ENCODE peak calls at places on chromosomes 3 and 15, in nine cellular contexts. C is mucosa of descending colon, P is stomach, R is heart right ventricle, L is AG04449, Y is dorsolateral prefrontal cortex, F is cardiac fibroblast, W is body of pancreas, G is sigmoid colon. Q is an unnamed sample.

GRCh38 chr3:1118074-1118473 is 25.2 kb downstream of the CNTN6 start:
- DNase-seq in C (no peak), P (no peak), R (no peak), L (no peak), Y (no peak), F (no peak), W (no peak), G (no peak), Q (peak)

GRCh38 chr3:110783541-110783940 is 288.1 kb upstream of the NECTIN3 start:
- DNase-seq in C (no peak), P (no peak), R (no peak), L (no peak), Y (no peak), F (no peak), W (no peak), G (no peak), Q (no peak)

GRCh38 chr15:88257311-88257901 is 867 bp upstream of the NTRK3 start:
- DNase-seq in C (no peak), P (no peak), R (no peak), L (no peak), Y (no peak), F (no peak), W (no peak), G (no peak), Q (no peak)

GRCh38 chr15:40238927-40239591 is at the start of gene PAK6:
- DNase-seq in C (peak), P (peak), R (no peak), L (no peak), Y (peak), F (peak), W (peak), G (peak), Q (peak)

GRCh38 chr3:140258222-140258724 is 323.3 kb downstream of the CLSTN2 start:
- DNase-seq in C (no peak), P (no peak), R (no peak), L (no peak), Y (no peak), F (peak), W (no peak), G (no peak), Q (no peak)

GRCh38 chr15:76253851-76254440 is 57.3 kb downstream of the ETFA start:
- DNase-seq in C (no peak), P (no peak), R (no peak), L (no peak), Y (no peak), F (peak), W (no peak), G (no peak), Q (no peak)

GRCh38 chr15:90871097-90871715 is 2.8 kb downstream of the FURIN start:
- DNase-seq in C (peak), P (no peak), R (peak), L (no peak), Y (no peak), F (peak), W (no peak), G (no peak), Q (no peak)

GRCh38 chr3:35638640-35639250 is 580 bp upstream of the ARPP21 start:
- DNase-seq in C (no peak), P (no peak), R (no peak), L (no peak), Y (peak), F (no peak), W (no peak), G (no peak), Q (no peak)

GRCh38 chr3:149663966-149664365 is 6.1 kb upstream of the WWTR1 start:
- DNase-seq in C (no peak), P (no peak), R (no peak), L (no peak), Y (no peak), F (no peak), W (no peak), G (no peak), Q (no peak)

DNA sequence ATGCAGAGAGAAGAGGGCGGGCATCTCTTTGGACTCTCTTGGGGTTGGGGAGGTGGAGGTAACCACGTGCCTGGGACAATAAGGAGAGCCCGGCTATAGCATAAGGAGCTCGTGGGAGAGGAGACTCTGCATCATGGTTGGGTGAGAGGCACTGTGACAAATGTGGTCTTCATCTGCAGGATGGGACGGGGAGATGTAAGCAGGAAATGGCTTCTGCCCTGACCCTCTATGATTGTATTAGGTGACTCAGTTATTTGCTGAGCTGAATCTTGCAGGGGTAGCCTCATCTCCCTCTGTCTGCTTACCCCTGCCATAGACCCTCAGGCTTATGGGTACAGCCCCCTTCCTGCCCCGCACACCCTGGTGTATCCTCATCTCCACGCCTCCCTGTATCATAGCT is 48.7 kb downstream of the CORO2B start:
- DNase-seq in C (no peak), P (no peak), R (no peak), L (no peak), Y (no peak), F (no peak), W (no peak), G (no peak), Q (no peak)
- TF ChIP-seq CTCF in C (no peak), P (no peak), R (no peak), L (no peak), Y (no peak), F (no peak), W (no peak), G (no peak), Q (no peak)

GRCh38 chr3:5252111-5252510 is 64.6 kb downstream of the EDEM1 start:
- DNase-seq in C (no peak), P (no peak), R (no peak), L (no peak), Y (no peak), F (no peak), W (no peak), G (no peak), Q (no peak)

GRCh38 chr3:5250467-5251195 is 63.1 kb downstream of the EDEM1 start:
- DNase-seq in C (no peak), P (peak), R (no peak), L (no peak), Y (no peak), F (peak), W (no peak), G (no peak), Q (peak)

GRCh38 chr3:5245927-5246326 is 58.4 kb downstream of the EDEM1 start:
- DNase-seq in C (no peak), P (no peak), R (no peak), L (no peak), Y (no peak), F (no peak), W (no peak), G (no peak), Q (no peak)

GRCh38 chr3:5254281-5255048 is 67.0 kb downstream of the EDEM1 start:
- DNase-seq in C (no peak), P (no peak), R (no peak), L (no peak), Y (no peak), F (no peak), W (no peak), G (no peak), Q (no peak)

GRCh38 chr3:5251196-5251583 is 63.7 kb downstream of the EDEM1 start:
- DNase-seq in C (no peak), P (no peak), R (no peak), L (no peak), Y (no peak), F (no peak), W (no peak), G (no peak), Q (no peak)
- H3K4me3 ChIP-seq in C (no peak), P (peak), R (no peak), L (peak), Y (peak), F (peak), W (no peak), G (peak), Q (peak)

DNA sequence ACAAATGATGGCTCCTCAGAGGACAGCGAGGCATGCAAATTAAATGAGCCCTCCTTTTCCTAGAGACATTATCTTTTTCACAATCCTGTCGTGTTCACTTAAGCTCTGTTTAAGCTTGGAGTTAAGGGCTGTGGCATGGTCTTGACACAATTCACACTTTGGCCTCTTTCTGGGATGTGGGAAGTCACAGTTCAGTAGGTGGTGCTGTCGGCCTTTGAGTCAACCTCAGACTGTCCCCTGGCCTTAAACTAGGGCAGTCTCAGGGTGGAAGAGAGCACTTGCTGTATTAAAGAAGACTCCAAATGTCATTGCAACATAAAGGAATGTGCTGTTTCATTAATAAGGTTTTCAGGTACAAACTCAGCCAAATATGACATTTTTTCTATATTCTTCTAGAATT is 351.0 kb downstream of the MCTP2 start:
- DNase-seq in C (peak), P (no peak), R (no peak), L (no peak), Y (no peak), F (peak), W (no peak), G (peak), Q (no peak)
- TF ChIP-seq CTCF in C (no peak), P (no peak), R (peak), L (no peak), Y (no peak), F (no peak), W (peak), G (no peak), Q (no peak)

DNA sequence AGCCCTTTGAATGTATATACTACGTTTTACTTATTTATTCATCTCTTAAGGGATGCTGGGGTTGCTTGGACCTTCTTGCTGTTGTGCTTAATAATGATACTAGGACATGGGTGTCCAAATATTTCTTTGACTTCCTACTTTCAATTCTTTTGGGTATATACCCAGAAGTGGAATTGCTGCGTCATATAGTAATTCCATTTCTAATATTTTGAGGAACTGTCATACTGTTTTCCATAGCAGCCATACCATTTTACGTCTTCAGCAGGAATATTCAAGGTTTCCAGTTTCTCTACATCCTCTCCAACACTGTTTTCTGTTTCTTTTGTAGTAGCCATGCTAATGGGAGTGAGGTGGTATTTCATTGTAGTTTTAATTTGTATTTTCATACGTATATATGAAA is 21.1 kb downstream of the KAT2B start:
- DNase-seq in C (no peak), P (no peak), R (no peak), L (no peak), Y (no peak), F (no peak), W (no peak), G (no peak), Q (no peak)
- H3K4me3 ChIP-seq in C (no peak), P (no peak), R (no peak), L (no peak), Y (no peak), F (no peak), W (no peak), G (no peak), Q (no peak)

GRCh38 chr3:154904328-154904727 is 175.8 kb upstream of the MME start:
- DNase-seq in C (no peak), P (no peak), R (no peak), L (no peak), Y (no peak), F (peak), W (no peak), G (no peak), Q (peak)
- TF ChIP-seq CTCF in C (no peak), P (no peak), R (no peak), L (peak), Y (no peak), F (peak), W (no peak), G (no peak), Q (peak)

GRCh38 chr3:133674290-133674912 is 12.7 kb upstream of the TOPBP1 start:
- DNase-seq in C (no peak), P (no peak), R (no peak), L (no peak), Y (no peak), F (no peak), W (no peak), G (no peak), Q (no peak)
- H3K4me3 ChIP-seq in C (no peak), P (no peak), R (no peak), L (no peak), Y (peak), F (no peak), W (no peak), G (no peak), Q (no peak)

GRCh38 chr3:123286308-123287023 is 84.7 kb downstream of the SEC22A start:
- DNase-seq in C (peak), P (no peak), R (no peak), L (no peak), Y (peak), F (peak), W (peak), G (peak), Q (peak)
- TF ChIP-seq CTCF in C (peak), P (peak), R (peak), L (peak), Y (peak), F (peak), W (peak), G (peak), Q (peak)

GRCh38 chr3:134803051-134803505 is 8.0 kb downstream of the EPHB1 start:
- DNase-seq in C (no peak), P (no peak), R (no peak), L (no peak), Y (no peak), F (no peak), W (no peak), G (no peak), Q (no peak)
- H3K4me3 ChIP-seq in C (no peak), P (no peak), R (no peak), L (no peak), Y (no peak), F (no peak), W (no peak), G (no peak), Q (no peak)

GRCh38 chr3:13259831-13260230 is 160.3 kb downstream of the NUP210 start:
- DNase-seq in C (no peak), P (no peak), R (no peak), L (no peak), Y (no peak), F (no peak), W (no peak), G (no peak), Q (no peak)

GRCh38 chr3:13258986-13259514 is 161.1 kb downstream of the NUP210 start:
- DNase-seq in C (no peak), P (no peak), R (no peak), L (no peak), Y (no peak), F (no peak), W (no peak), G (no peak), Q (no peak)

GRCh38 chr3:13256845-13257244 is 163.3 kb downstream of the NUP210 start:
- DNase-seq in C (no peak), P (no peak), R (no peak), L (no peak), Y (no peak), F (no peak), W (no peak), G (no peak), Q (no peak)

GRCh38 chr3:13260259-13261103 is 159.6 kb downstream of the NUP210 start:
- DNase-seq in C (no peak), P (no peak), R (no peak), L (no peak), Y (no peak), F (no peak), W (no peak), G (no peak), Q (no peak)

GRCh38 chr3:13258280-13258679 is 161.8 kb downstream of the NUP210 start:
- DNase-seq in C (no peak), P (no peak), R (no peak), L (no peak), Y (no peak), F (no peak), W (no peak), G (no peak), Q (no peak)
- TF ChIP-seq CTCF in C (no peak), P (no peak), R (no peak), L (no peak), Y (no peak), F (no peak), W (no peak), G (no peak), Q (no peak)

Q was measured in fibroblast of mammary gland.